ENCODE peak calls at places on chromosomes 5 and 9, in seven cellular contexts. One of them, this sample, is unnamed.

GRCh38 chr5:44875661-44876250 is 67.0 kb downstream of the MRPS30 start:
- DNase-seq in mesenchymal stem cell: peak; percentile 62
- DNase-seq in H9: no peak
- DNase-seq in neuronal stem cell: no peak
- DNase-seq in IMR-90: peak; percentile 52
- DNase-seq in H1: no peak
- DNase-seq in trophoblast cell: no peak
- DNase-seq in this sample: peak; percentile 20

GRCh38 chr5:172973931-172974330 is 9.6 kb upstream of the ATP6V0E1 start:
- DNase-seq in mesenchymal stem cell: no peak
- DNase-seq in H9: no peak
- DNase-seq in neuronal stem cell: no peak
- DNase-seq in IMR-90: peak; percentile 55
- DNase-seq in H1: no peak
- DNase-seq in trophoblast cell: no peak
- DNase-seq in this sample: no peak

GRCh38 chr5:52674815-52675545 is 112.7 kb upstream of the ITGA1 start:
- DNase-seq in mesenchymal stem cell: peak; percentile 71
- DNase-seq in H9: no peak
- DNase-seq in neuronal stem cell: no peak
- DNase-seq in IMR-90: peak; percentile 87
- DNase-seq in H1: no peak
- DNase-seq in trophoblast cell: no peak
- DNase-seq in this sample: no peak

GRCh38 chr5:318341-318897 is 3.1 kb upstream of the AHRR start:
- DNase-seq in mesenchymal stem cell: peak; percentile 44
- DNase-seq in H9: no peak
- DNase-seq in neuronal stem cell: no peak
- DNase-seq in IMR-90: peak; percentile 46
- DNase-seq in H1: no peak
- DNase-seq in trophoblast cell: peak; percentile 47
- DNase-seq in this sample: peak; percentile 44

GRCh38 chr9:127174386-127175318 is 52.2 kb upstream of the ANGPTL2 start:
- DNase-seq in mesenchymal stem cell: no peak
- DNase-seq in H9: peak; percentile 22
- DNase-seq in neuronal stem cell: no peak
- DNase-seq in IMR-90: no peak
- DNase-seq in H1: no peak
- DNase-seq in trophoblast cell: no peak
- DNase-seq in this sample: no peak

GRCh38 chr5:121630402-121630801 is 221.3 kb upstream of the FTMT start:
- DNase-seq in mesenchymal stem cell: no peak
- DNase-seq in H9: no peak
- DNase-seq in neuronal stem cell: no peak
- DNase-seq in IMR-90: peak; percentile 0
- DNase-seq in H1: no peak
- DNase-seq in trophoblast cell: no peak
- DNase-seq in this sample: peak; percentile 13

GRCh38 chr5:1430121-1430795 is 15.0 kb downstream of the SLC6A3 start:
- DNase-seq in mesenchymal stem cell: no peak
- DNase-seq in H9: no peak
- DNase-seq in neuronal stem cell: no peak
- DNase-seq in IMR-90: no peak
- DNase-seq in H1: no peak
- DNase-seq in trophoblast cell: no peak
- DNase-seq in this sample: no peak

GRCh38 chr5:139693676-139694364 is 45.7 kb downstream of the CXXC5 start:
- DNase-seq in mesenchymal stem cell: peak; percentile 33
- DNase-seq in H9: no peak
- DNase-seq in neuronal stem cell: no peak
- DNase-seq in IMR-90: no peak
- DNase-seq in H1: no peak
- DNase-seq in trophoblast cell: no peak
- DNase-seq in this sample: no peak

GRCh38 chr9:4241552-4241951 is 58.3 kb downstream of the GLIS3 start:
- DNase-seq in mesenchymal stem cell: no peak
- DNase-seq in H9: no peak
- DNase-seq in neuronal stem cell: no peak
- DNase-seq in IMR-90: no peak
- DNase-seq in H1: no peak
- DNase-seq in trophoblast cell: peak; percentile 41
- DNase-seq in this sample: no peak

GRCh38 chr5:138461343-138462125 is 3.7 kb upstream of the EGR1 start:
- DNase-seq in mesenchymal stem cell: peak; percentile 86
- DNase-seq in H9: no peak
- DNase-seq in neuronal stem cell: no peak
- DNase-seq in IMR-90: peak; percentile 87
- DNase-seq in H1: no peak
- DNase-seq in trophoblast cell: peak; percentile 40
- DNase-seq in this sample: peak; percentile 45

GRCh38 chr5:23302438-23302837 is 205.0 kb upstream of the PRDM9 start:
- DNase-seq in mesenchymal stem cell: no peak
- DNase-seq in H9: no peak
- DNase-seq in neuronal stem cell: no peak
- DNase-seq in IMR-90: no peak
- DNase-seq in H1: no peak
- DNase-seq in trophoblast cell: no peak
- DNase-seq in this sample: peak; percentile 28

GRCh38 chr5:106521701-106522100 is 1149.0 kb downstream of the EFNA5 start:
- DNase-seq in mesenchymal stem cell: peak; percentile 69
- DNase-seq in H9: no peak
- DNase-seq in neuronal stem cell: no peak
- DNase-seq in IMR-90: peak; percentile 76
- DNase-seq in H1: no peak
- DNase-seq in trophoblast cell: no peak
- DNase-seq in this sample: no peak

GRCh38 chr9:134413890-134414731 is 87.9 kb downstream of the RXRA start:
- DNase-seq in mesenchymal stem cell: peak; percentile 87
- DNase-seq in H9: no peak
- DNase-seq in neuronal stem cell: no peak
- DNase-seq in IMR-90: peak; percentile 89
- DNase-seq in H1: no peak
- DNase-seq in trophoblast cell: peak; percentile 31
- DNase-seq in this sample: no peak

GRCh38 chr5:139458580-139459407 is 3.7 kb downstream of the ECSCR start:
- DNase-seq in mesenchymal stem cell: peak; percentile 44
- DNase-seq in H9: no peak
- DNase-seq in neuronal stem cell: no peak
- DNase-seq in IMR-90: peak; percentile 88
- DNase-seq in H1: no peak
- DNase-seq in trophoblast cell: no peak
- DNase-seq in this sample: no peak

GRCh38 chr9:124467410-124468060 is 17.3 kb downstream of the ADGRD2 start:
- DNase-seq in mesenchymal stem cell: no peak
- DNase-seq in H9: no peak
- DNase-seq in neuronal stem cell: no peak
- DNase-seq in IMR-90: no peak
- DNase-seq in H1: no peak
- DNase-seq in trophoblast cell: no peak
- DNase-seq in this sample: no peak

GRCh38 chr5:148939676-148940075 is 113.3 kb downstream of the ADRB2 start:
- DNase-seq in mesenchymal stem cell: peak; percentile 23
- DNase-seq in H9: no peak
- DNase-seq in neuronal stem cell: no peak
- DNase-seq in IMR-90: peak; percentile 77
- DNase-seq in H1: no peak
- DNase-seq in trophoblast cell: no peak
- DNase-seq in this sample: no peak

GRCh38 chr9:20570756-20571155 is 51.5 kb downstream of the MLLT3 start:
- DNase-seq in mesenchymal stem cell: peak; percentile 78
- DNase-seq in H9: no peak
- DNase-seq in neuronal stem cell: no peak
- DNase-seq in IMR-90: peak; percentile 87
- DNase-seq in H1: no peak
- DNase-seq in trophoblast cell: no peak
- DNase-seq in this sample: no peak

GRCh38 chr5:133995341-133995740 is 9.4 kb downstream of the VDAC1 start:
- DNase-seq in mesenchymal stem cell: no peak
- DNase-seq in H9: no peak
- DNase-seq in neuronal stem cell: no peak
- DNase-seq in IMR-90: no peak
- DNase-seq in H1: no peak
- DNase-seq in trophoblast cell: no peak
- DNase-seq in this sample: peak; percentile 47

GRCh38 chr5:83401775-83402174 is 69.8 kb upstream of the VCAN start:
- DNase-seq in mesenchymal stem cell: no peak
- DNase-seq in H9: no peak
- DNase-seq in neuronal stem cell: no peak
- DNase-seq in IMR-90: no peak
- DNase-seq in H1: no peak
- DNase-seq in trophoblast cell: no peak
- DNase-seq in this sample: no peak

GRCh38 chr9:89528131-89528530 is 30.2 kb upstream of the SEMA4D start:
- DNase-seq in mesenchymal stem cell: no peak
- DNase-seq in H9: no peak
- DNase-seq in neuronal stem cell: no peak
- DNase-seq in IMR-90: no peak
- DNase-seq in H1: no peak
- DNase-seq in trophoblast cell: peak; percentile 77
- DNase-seq in this sample: no peak
- H2BK5ac ChIP-seq in mesenchymal stem cell: no peak overlapping the region
- H2BK5ac ChIP-seq in H9: no peak overlapping the region
- H2BK5ac ChIP-seq in neuronal stem cell: no peak overlapping the region
- H2BK5ac ChIP-seq in IMR-90: no peak overlapping the region
- H2BK5ac ChIP-seq in H1: no peak overlapping the region
- H2BK5ac ChIP-seq in trophoblast cell: no peak overlapping the region
- H2BK5ac ChIP-seq in this sample: no peak overlapping the region

GRCh38 chr5:179801304-179802206 is 5.1 kb downstream of the MGAT4B start:
- DNase-seq in mesenchymal stem cell: peak; percentile 68
- DNase-seq in H9: peak; percentile 88
- DNase-seq in neuronal stem cell: no peak
- DNase-seq in IMR-90: peak; percentile 48
- DNase-seq in H1: peak; percentile 89
- DNase-seq in trophoblast cell: peak; percentile 74
- DNase-seq in this sample: peak; percentile 69

GRCh38 chr5:179804599-179804947 is 2.1 kb downstream of the MGAT4B start:
- DNase-seq in mesenchymal stem cell: no peak
- DNase-seq in H9: no peak
- DNase-seq in neuronal stem cell: no peak
- DNase-seq in IMR-90: no peak
- DNase-seq in H1: no peak
- DNase-seq in trophoblast cell: no peak
- DNase-seq in this sample: no peak

GRCh38 chr5:179803651-179804598 is 2.7 kb downstream of the MGAT4B start:
- DNase-seq in mesenchymal stem cell: peak; percentile 35
- DNase-seq in H9: no peak
- DNase-seq in neuronal stem cell: no peak
- DNase-seq in IMR-90: peak; percentile 41
- DNase-seq in H1: peak; percentile 44
- DNase-seq in trophoblast cell: no peak
- DNase-seq in this sample: no peak

GRCh38 chr5:179802207-179802883 is 4.3 kb downstream of the MGAT4B start:
- DNase-seq in mesenchymal stem cell: no peak
- DNase-seq in H9: no peak
- DNase-seq in neuronal stem cell: no peak
- DNase-seq in IMR-90: no peak
- DNase-seq in H1: no peak
- DNase-seq in trophoblast cell: no peak
- DNase-seq in this sample: no peak

GRCh38 chr5:179802950-179803562 is 3.6 kb downstream of the MGAT4B start:
- DNase-seq in mesenchymal stem cell: no peak
- DNase-seq in H9: no peak
- DNase-seq in neuronal stem cell: no peak
- DNase-seq in IMR-90: no peak
- DNase-seq in H1: peak; percentile 59
- DNase-seq in trophoblast cell: no peak
- DNase-seq in this sample: no peak
- H3K9ac ChIP-seq in mesenchymal stem cell: no peak overlapping the region
- H3K9ac ChIP-seq in H9: no peak overlapping the region
- H3K9ac ChIP-seq in neuronal stem cell: peak overlapping the region; percentile 72
- H3K9ac ChIP-seq in IMR-90: no peak overlapping the region
- H3K9ac ChIP-seq in H1: no peak overlapping the region
- H3K9ac ChIP-seq in trophoblast cell: no peak overlapping the region
- H3K9ac ChIP-seq in this sample: no peak overlapping the region

GRCh38 chr5:168728812-168729211 is 149.6 kb upstream of the PANK3 start:
- DNase-seq in mesenchymal stem cell: no peak
- DNase-seq in H9: no peak
- DNase-seq in neuronal stem cell: no peak
- DNase-seq in IMR-90: no peak
- DNase-seq in H1: no peak
- DNase-seq in trophoblast cell: no peak
- DNase-seq in this sample: no peak
- H2BK5ac ChIP-seq in mesenchymal stem cell: no peak overlapping the region
- H2BK5ac ChIP-seq in H9: no peak overlapping the region
- H2BK5ac ChIP-seq in neuronal stem cell: no peak overlapping the region
- H2BK5ac ChIP-seq in IMR-90: no peak overlapping the region
- H2BK5ac ChIP-seq in H1: no peak overlapping the region
- H2BK5ac ChIP-seq in trophoblast cell: no peak overlapping the region
- H2BK5ac ChIP-seq in this sample: no peak overlapping the region

GRCh38 chr9:19464764-19465570 is 56.2 kb downstream of the ACER2 start:
- DNase-seq in mesenchymal stem cell: peak; percentile 63
- DNase-seq in H9: peak; percentile 86
- DNase-seq in neuronal stem cell: peak; percentile 50
- DNase-seq in IMR-90: peak; percentile 81
- DNase-seq in H1: peak; percentile 93
- DNase-seq in trophoblast cell: peak; percentile 76
- DNase-seq in this sample: peak; percentile 86

GRCh38 chr9:19465571-19466267 is 56.9 kb downstream of the ACER2 start:
- DNase-seq in mesenchymal stem cell: no peak
- DNase-seq in H9: no peak
- DNase-seq in neuronal stem cell: no peak
- DNase-seq in IMR-90: no peak
- DNase-seq in H1: no peak
- DNase-seq in trophoblast cell: no peak
- DNase-seq in this sample: no peak

GRCh38 chr9:19466268-19466639 is 57.4 kb downstream of the ACER2 start:
- DNase-seq in mesenchymal stem cell: no peak
- DNase-seq in H9: no peak
- DNase-seq in neuronal stem cell: no peak
- DNase-seq in IMR-90: no peak
- DNase-seq in H1: no peak
- DNase-seq in trophoblast cell: no peak
- DNase-seq in this sample: no peak

GRCh38 chr9:19461135-19461534 is 52.3 kb downstream of the ACER2 start:
- DNase-seq in mesenchymal stem cell: no peak
- DNase-seq in H9: no peak
- DNase-seq in neuronal stem cell: no peak
- DNase-seq in IMR-90: no peak
- DNase-seq in H1: no peak
- DNase-seq in trophoblast cell: no peak
- DNase-seq in this sample: no peak

DNA sequence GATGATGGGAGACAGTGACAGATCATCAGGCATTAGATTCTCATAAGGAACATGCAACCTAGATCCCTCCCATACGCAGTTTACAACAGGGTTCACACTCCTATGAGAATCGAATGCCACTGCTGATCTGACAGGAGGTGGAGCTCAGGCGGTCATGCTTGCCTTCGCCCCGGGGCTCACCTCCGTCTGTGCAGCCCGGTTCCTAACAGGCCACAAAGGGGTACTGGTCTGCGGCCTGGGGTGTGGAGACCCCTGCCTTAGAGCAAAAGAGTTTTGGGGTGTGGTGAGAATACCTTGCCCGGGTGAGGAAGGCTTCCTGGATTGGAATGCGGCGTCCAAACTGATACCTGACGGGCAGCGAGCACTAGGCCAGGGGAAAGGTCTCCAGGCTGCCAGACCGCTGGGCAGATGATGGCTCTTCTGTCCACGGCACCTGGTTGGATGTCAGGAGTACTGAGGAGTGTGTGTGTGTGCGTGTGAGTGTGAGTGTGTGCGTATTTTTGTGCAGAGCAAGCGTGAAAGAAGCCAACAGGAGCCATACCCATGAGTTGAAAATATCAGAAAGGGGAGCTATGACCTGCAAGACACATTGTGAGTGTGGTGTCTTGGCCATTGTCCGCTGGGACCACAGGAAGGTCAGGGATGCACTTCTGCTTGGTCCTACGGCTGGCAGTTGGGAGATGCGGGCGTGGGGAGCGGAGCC is 55.4 kb downstream of the ACER2 start:
- DNase-seq in mesenchymal stem cell: no peak
- DNase-seq in H9: no peak
- DNase-seq in neuronal stem cell: no peak
- DNase-seq in IMR-90: no peak
- DNase-seq in H1: no peak
- DNase-seq in trophoblast cell: no peak
- DNase-seq in this sample: no peak
- H3K9ac ChIP-seq in mesenchymal stem cell: peak overlapping the region; percentile 72
- H3K9ac ChIP-seq in H9: no peak overlapping the region
- H3K9ac ChIP-seq in neuronal stem cell: no peak overlapping the region
- H3K9ac ChIP-seq in IMR-90: peak overlapping the region; percentile 39
- H3K9ac ChIP-seq in H1: no peak overlapping the region
- H3K9ac ChIP-seq in trophoblast cell: no peak overlapping the region
- H3K9ac ChIP-seq in this sample: peak overlapping the region; percentile 55

This sample was measured in mesendoderm.